ENCODE peak calls at places on chromosomes 7 and 10, in five cellular contexts. D, C, B, Y and M are unnamed samples.

GRCh38 chr10:5566606-5567005 is 41.8 kb downstream of the CALML3 start:
- DNase-seq in D (peak; percentile 45), C (no peak), Y (no peak), B (no peak), M (no peak)

GRCh38 chr7:117816727-117817126 is 56.5 kb downstream of the CTTNBP2 start:
- DNase-seq in B (no peak), D (peak; percentile 74), C (no peak), Y (no peak), M (no peak)

GRCh38 chr7:100803398-100804161 is 23.7 kb downstream of the EPHB4 start:
- DNase-seq in C (peak; percentile 84), B (peak; percentile 94), D (peak; percentile 83), Y (peak; percentile 46), M (peak; percentile 50)

GRCh38 chr10:12782537-12782936 is 219.0 kb downstream of the CCDC3 start:
- DNase-seq in C (no peak), Y (peak; percentile 53), D (peak; percentile 29), B (peak; percentile 53), M (peak; percentile 68)

GRCh38 chr10:43042503-43043341 is 34.1 kb upstream of the RET start:
- DNase-seq in C (no peak), B (no peak), D (no peak), Y (no peak), M (peak; percentile 1)

GRCh38 chr10:124343351-124344265 is 75.1 kb downstream of the OAT start:
- DNase-seq in C (no peak), B (no peak), Y (no peak), D (no peak), M (no peak)

GRCh38 chr7:6446977-6447588 is 671 bp downstream of the DAGLB start:
- DNase-seq in Y (peak; percentile 73), C (peak; percentile 89), B (peak; percentile 86), D (peak; percentile 87), M (peak; percentile 31)

GRCh38 chr10:6299234-6299633 is 96.5 kb downstream of the PFKFB3 start:
- DNase-seq in D (no peak), B (no peak), C (no peak), Y (no peak), M (no peak)

GRCh38 chr7:78607099-78607498 is 808.5 kb downstream of the PHTF2 start:
- DNase-seq in D (no peak), Y (peak; percentile 3), C (no peak), B (no peak), M (peak; percentile 11)

GRCh38 chr10:128526793-128527375 is 400.7 kb upstream of the MKI67 start:
- DNase-seq in Y (no peak), C (no peak), B (no peak), D (no peak), M (no peak)

GRCh38 chr10:22611425-22612111 is 102.8 kb downstream of the PIP4K2A start:
- DNase-seq in C (no peak), B (no peak), Y (peak; percentile 58), D (no peak), M (no peak)

GRCh38 chr7:133315332-133316040 is 62.6 kb downstream of the EXOC4 start:
- DNase-seq in C (no peak), B (peak; percentile 45), Y (no peak), D (peak; percentile 75), M (no peak)

GRCh38 chr7:26534649-26535482 is 243.2 kb downstream of the SNX10 start:
- DNase-seq in C (no peak), B (no peak), D (no peak), Y (no peak), M (no peak)

GRCh38 chr10:27526242-27526641 is 22.1 kb downstream of the RAB18 start:
- DNase-seq in C (no peak), B (peak; percentile 15), D (no peak), Y (no peak), M (no peak)

GRCh38 chr7:152909683-152910544 is 150.4 kb downstream of the ACTR3B start:
- DNase-seq in Y (no peak), C (no peak), D (no peak), B (no peak), M (no peak)

GRCh38 chr7:47536705-47537611 is 45.0 kb downstream of the TNS3 start:
- DNase-seq in C (peak; percentile 77), D (peak; percentile 76), Y (no peak), B (peak; percentile 67), M (peak; percentile 25)

GRCh38 chr7:135856356-135857144 is 107.9 kb upstream of the FAM180A start:
- DNase-seq in B (peak; percentile 36), Y (no peak), C (no peak), D (peak; percentile 69), M (no peak)

GRCh38 chr10:79886345-79886744 is 59.8 kb downstream of the NUTM2E start:
- DNase-seq in D (no peak), B (no peak), C (no peak), Y (no peak), M (no peak)

GRCh38 chr10:94042001-94042813 is 48.5 kb downstream of the PLCE1 start:
- DNase-seq in B (peak; percentile 74), D (peak; percentile 79), C (no peak), Y (no peak), M (no peak)

GRCh38 chr10:48536226-48536500 is 68.7 kb downstream of the ARHGAP22 start:
- DNase-seq in D (no peak), Y (no peak), C (peak; percentile 40), B (no peak), M (no peak)

DNA sequence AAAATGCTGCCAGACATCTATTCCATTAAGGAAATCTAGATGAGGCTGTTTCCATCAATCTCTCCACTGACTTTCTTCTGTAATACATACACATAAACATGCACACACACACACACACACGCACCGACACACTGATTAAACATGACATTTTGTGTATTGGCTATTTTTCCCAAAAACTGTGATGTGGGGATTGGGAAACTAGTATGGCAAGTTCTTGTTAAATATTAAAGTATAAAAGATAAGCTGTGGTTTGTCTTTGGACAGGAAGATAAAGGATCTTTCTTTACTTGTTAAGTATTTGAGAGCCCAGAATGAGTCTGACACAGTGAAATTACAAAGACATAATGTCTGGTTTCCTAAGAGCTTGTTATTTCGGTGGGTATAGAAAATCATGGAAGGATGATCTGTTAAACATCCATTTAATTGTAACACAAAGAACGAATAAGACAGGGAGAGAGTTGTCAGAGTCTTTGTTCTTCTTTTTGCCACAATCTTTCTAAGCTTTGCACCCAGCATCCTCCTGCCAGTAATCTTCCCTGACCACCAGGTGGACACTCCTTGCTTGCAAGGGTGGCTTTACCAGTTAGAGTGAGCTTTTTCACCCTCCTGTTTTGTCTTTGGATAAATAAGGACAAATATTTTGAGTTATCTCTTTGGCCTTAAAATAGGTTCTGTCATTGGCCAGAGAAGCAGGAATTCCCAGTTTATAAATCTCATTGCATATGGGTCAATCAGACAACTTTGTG is 177.2 kb upstream of the TMEM72 start:
- DNase-seq in D (no peak), Y (no peak), C (no peak), B (peak; percentile 30), M (no peak)
- TF ChIP-seq CTCF in D (peak; percentile 40), Y (no peak), C (no peak), B (peak; percentile 39), M (no peak)

DNA sequence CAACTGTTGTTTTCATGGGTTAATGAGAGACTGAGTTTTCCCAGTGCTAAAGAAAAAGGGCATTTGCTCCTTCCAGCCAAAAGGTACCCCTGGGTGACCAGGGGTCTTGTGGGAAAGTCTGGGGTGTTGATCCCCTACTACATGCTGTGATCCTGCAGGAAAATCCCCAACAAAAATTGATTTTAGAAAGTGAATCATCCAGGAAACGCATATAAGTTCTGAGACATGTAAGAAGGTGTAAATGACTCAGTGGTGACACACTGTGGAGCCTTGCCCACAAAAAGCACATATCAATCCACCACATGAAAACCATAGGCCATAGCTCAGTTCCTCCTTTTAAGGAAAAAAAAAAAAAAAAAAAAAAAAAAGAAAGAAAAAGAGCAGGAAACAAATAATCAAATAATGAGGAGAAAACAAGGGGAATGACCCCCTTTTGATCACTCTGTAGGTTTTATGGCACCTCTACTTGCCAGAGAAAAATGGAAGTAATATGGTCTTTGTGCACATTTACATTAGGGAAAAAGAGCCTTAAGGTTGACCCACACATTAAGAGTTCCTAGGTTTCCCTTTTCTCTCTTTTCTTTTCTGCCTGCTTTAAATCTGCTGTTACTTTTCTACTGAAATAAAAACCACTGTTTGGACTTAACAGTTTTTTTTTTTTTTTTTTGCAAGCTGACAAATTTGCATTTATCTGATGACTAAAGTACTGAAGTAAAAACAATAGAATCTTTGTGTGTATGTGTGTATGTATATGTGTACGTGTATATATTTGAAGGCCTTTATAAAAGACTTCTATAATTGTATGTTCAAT is 386.0 kb downstream of the KIF20B start:
- DNase-seq in Y (peak; percentile 17), D (peak; percentile 7), C (no peak), B (peak; percentile 11), M (no peak)
- TF ChIP-seq CTCF in Y (no peak), D (no peak), C (no peak), B (no peak), M (no peak)

GRCh38 chr7:123051916-123052315 is 56.4 kb upstream of the TAS2R16 start:
- DNase-seq in D (no peak), B (no peak), Y (no peak), C (no peak), M (no peak)

GRCh38 chr7:123060446-123060845 is 64.9 kb upstream of the TAS2R16 start:
- DNase-seq in C (no peak), Y (no peak), D (no peak), B (no peak), M (no peak)

GRCh38 chr7:123057926-123058325 is 62.4 kb upstream of the TAS2R16 start:
- DNase-seq in C (no peak), B (no peak), Y (no peak), D (no peak), M (no peak)

DNA sequence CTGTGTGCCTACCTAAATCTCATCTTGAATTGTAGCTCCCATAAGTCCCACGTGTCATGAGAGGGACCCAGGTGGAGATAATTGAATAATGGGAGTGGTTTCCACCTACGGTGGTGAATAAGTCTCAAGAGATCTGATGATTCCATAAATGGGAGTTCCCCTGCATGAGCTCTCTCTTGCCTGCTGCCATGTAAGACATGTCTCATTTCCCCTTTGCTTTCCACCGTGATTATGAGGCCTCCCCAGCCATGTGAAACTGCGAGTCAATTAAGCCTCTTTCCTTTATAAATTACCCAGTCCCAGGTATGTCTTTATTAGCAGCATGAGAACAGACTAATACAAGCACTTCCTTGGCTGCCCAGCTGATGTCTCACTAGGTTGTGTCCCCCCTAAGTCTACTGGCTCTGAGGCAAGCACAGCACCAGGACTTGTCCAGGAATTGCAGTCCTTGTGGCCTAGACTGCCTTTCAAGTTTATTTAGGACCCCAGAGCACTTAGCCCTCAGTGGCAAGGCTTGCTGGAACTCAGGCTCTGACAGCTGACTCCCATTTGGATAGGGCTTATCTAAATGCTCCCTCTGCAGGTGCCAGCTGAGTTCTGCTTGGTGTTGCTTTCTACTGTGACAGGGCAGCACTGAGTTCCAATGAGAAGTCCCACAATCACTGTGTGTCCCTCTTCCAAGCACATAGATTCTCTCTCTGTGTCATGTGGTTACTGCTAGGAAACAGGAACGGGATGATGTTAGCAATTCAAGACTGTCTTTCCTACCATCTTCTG is 59.0 kb upstream of the TAS2R16 start:
- DNase-seq in Y (no peak), D (no peak), B (no peak), C (no peak), M (peak; percentile 11)
- TF ChIP-seq CTCF in Y (no peak), D (no peak), B (peak; percentile 25), C (no peak), M (no peak)

GRCh38 chr7:143003393-143004051 is 23.4 kb downstream of the OR9A2 start:
- DNase-seq in B (peak; percentile 69), D (peak; percentile 44), C (no peak), Y (peak; percentile 59), M (no peak)
- TF ChIP-seq CTCF in B (peak; percentile 68), D (peak; percentile 75), C (peak; percentile 79), Y (peak; percentile 95), M (peak; percentile 95)